ENCODE peak calls at places on chromosomes 11 and 22, in seven cellular contexts. V is psoas muscle; H is heart left ventricle; E is naive thymus-derived CD4-positive, alpha-beta T cell; W is heart right ventricle; Y is neuronal stem cell; N is lung. F is an unnamed sample. For H3K36me3, the result is how much of the 10 kb centered on the place peaks cover.

GRCh38 chr11:84146826-84147225 is 860.7 kb upstream of the CCDC90B start:
- DNase-seq in V (no peak), H (no peak), E (no peak), W (no peak), Y (no peak), N (no peak), F (no peak)

GRCh38 chr22:49647346-49648026 is 180.2 kb downstream of the BRD1 start:
- DNase-seq in V (no peak), H (no peak), E (no peak), W (no peak), Y (no peak), N (no peak), F (no peak)

GRCh38 chr11:86489442-86489841 is 114.8 kb downstream of the CCDC81 start:
- DNase-seq in V (no peak), H (no peak), E (no peak), W (no peak), Y (no peak), N (no peak), F (no peak)

GRCh38 chr11:77113382-77114088 is 10.9 kb downstream of the OMP start:
- DNase-seq in V (peak), H (peak), E (no peak), W (no peak), Y (peak), N (no peak), F (no peak)

GRCh38 chr11:28537822-28538221 is 429.6 kb downstream of the METTL15 start:
- DNase-seq in V (no peak), H (no peak), E (no peak), W (no peak), Y (no peak), N (no peak), F (no peak)

GRCh38 chr11:65499713-65500261 is 942 bp downstream of the MALAT1 start:
- DNase-seq in V (no peak), H (no peak), E (no peak), W (no peak), Y (no peak), N (no peak), F (no peak)

GRCh38 chr11:40029406-40029805 is 1430.0 kb downstream of the LRRC4C start:
- DNase-seq in V (no peak), H (no peak), E (no peak), W (no peak), Y (no peak), N (no peak), F (no peak)

GRCh38 chr11:111672949-111673348 is 70.7 kb downstream of the SIK2 start:
- DNase-seq in V (no peak), H (no peak), E (no peak), W (no peak), Y (no peak), N (no peak), F (no peak)

GRCh38 chr22:48886604-48887393 is 940.9 kb downstream of the BRD1 start:
- DNase-seq in V (no peak), H (no peak), E (no peak), W (no peak), Y (no peak), N (no peak), F (no peak)

GRCh38 chr11:130178992-130179391 is 19.4 kb downstream of the ST14 start:
- DNase-seq in V (no peak), H (no peak), E (no peak), W (no peak), Y (no peak), N (no peak), F (no peak)

GRCh38 chr22:23236026-23236425 is 55.7 kb downstream of the BCR start:
- DNase-seq in V (no peak), H (no peak), E (no peak), W (no peak), Y (no peak), N (no peak), F (no peak)

GRCh38 chr11:94199367-94200130 is 70.9 kb downstream of the PANX1 start:
- DNase-seq in V (no peak), H (no peak), E (no peak), W (no peak), Y (no peak), N (no peak), F (no peak)

GRCh38 chr11:36693139-36693845 is 95.3 kb upstream of the RAG2 start:
- DNase-seq in V (no peak), H (no peak), E (no peak), W (no peak), Y (no peak), N (no peak), F (no peak)

GRCh38 chr11:36365937-36366336 is 69.8 kb downstream of the PRR5L start:
- DNase-seq in V (no peak), H (no peak), E (no peak), W (no peak), Y (no peak), N (no peak), F (no peak)

GRCh38 chr11:5486421-5486820 is 2.1 kb upstream of the OR52D1 start:
- DNase-seq in V (no peak), H (no peak), E (no peak), W (no peak), Y (no peak), N (no peak), F (no peak)

GRCh38 chr22:50184541-50185383 is 951 bp upstream of the TRABD start:
- DNase-seq in V (no peak), H (peak), E (no peak), W (peak), Y (no peak), N (no peak), F (no peak)

GRCh38 chr11:13329670-13330401 is 52.2 kb downstream of the BMAL1 start:
- DNase-seq in V (no peak), H (no peak), E (no peak), W (no peak), Y (no peak), N (peak), F (no peak)

GRCh38 chr11:94673353-94673752 is 94.8 kb upstream of the AMOTL1 start:
- DNase-seq in V (no peak), H (no peak), E (no peak), W (no peak), Y (no peak), N (no peak), F (no peak)

GRCh38 chr22:39311592-39312400 is 7.6 kb downstream of the RPL3 start:
- DNase-seq in V (no peak), H (peak), E (no peak), W (no peak), Y (no peak), N (no peak), F (peak)

GRCh38 chr22:50705219-50705691 is 32.6 kb downstream of the SHANK3 start:
- DNase-seq in V (no peak), H (peak), E (no peak), W (peak), Y (peak), N (no peak), F (peak)

GRCh38 chr22:27635852-27636251 is 165.7 kb downstream of the MN1 start:
- DNase-seq in V (no peak), H (no peak), E (no peak), W (no peak), Y (no peak), N (no peak), F (no peak)

GRCh38 chr11:21142007-21142406 is 472.6 kb downstream of the NELL1 start:
- DNase-seq in V (no peak), H (no peak), E (no peak), W (no peak), Y (no peak), N (no peak), F (peak)

GRCh38 chr11:64233913-64234839 is at the start of gene VEGFB:
- DNase-seq in V (peak), H (peak), E (peak), W (peak), Y (no peak), N (peak), F (peak)

GRCh38 chr11:25794804-25795203 is 537.1 kb upstream of the ANO3 start:
- DNase-seq in V (no peak), H (no peak), E (no peak), W (no peak), Y (no peak), N (no peak), F (no peak)

GRCh38 chr11:34296412-34296811 is 61.4 kb downstream of the ABTB2 start:
- DNase-seq in V (no peak), H (no peak), E (no peak), W (no peak), Y (no peak), N (no peak), F (no peak)

GRCh38 chr11:110565344-110565684 is 135.6 kb downstream of the FDX1 start:
- DNase-seq in V (no peak), H (no peak), E (no peak), W (no peak), Y (no peak), N (no peak), F (no peak)

GRCh38 chr11:87324817-87325489 is 287.2 kb downstream of the TMEM135 start:
- DNase-seq in V (no peak), H (no peak), E (no peak), W (no peak), Y (no peak), N (no peak), F (no peak)

GRCh38 chr11:8247312-8247711 is 16.4 kb downstream of the LMO1 start:
- DNase-seq in V (no peak), H (no peak), E (no peak), W (no peak), Y (no peak), N (no peak), F (peak)

GRCh38 chr22:45717787-45718186 is 46.2 kb downstream of the ATXN10 start:
- DNase-seq in V (no peak), H (no peak), E (no peak), W (no peak), Y (no peak), N (no peak), F (no peak)

GRCh38 chr22:38973289-38974169 is 8.6 kb upstream of the APOBEC3B start:
- DNase-seq in V (no peak), H (no peak), E (no peak), W (no peak), Y (peak), N (peak), F (peak)

GRCh38 chr11:57658023-57658361 is 430 bp downstream of the CLP1 start:
- DNase-seq in V (no peak), H (no peak), E (no peak), W (no peak), Y (no peak), N (no peak), F (no peak)

GRCh38 chr11:96324912-96325311 is 18.1 kb downstream of the MAML2 start:
- DNase-seq in V (no peak), H (no peak), E (no peak), W (no peak), Y (no peak), N (no peak), F (no peak)

GRCh38 chr22:21602579-21602978 is 27.2 kb downstream of the YDJC start:
- DNase-seq in V (no peak), H (no peak), E (no peak), W (no peak), Y (no peak), N (no peak), F (no peak)

GRCh38 chr22:21594865-21595452 is 27.4 kb downstream of the UBE2L3 start:
- DNase-seq in V (no peak), H (no peak), E (no peak), W (peak), Y (no peak), N (no peak), F (no peak)

GRCh38 chr22:21603973-21604372 is 25.8 kb downstream of the YDJC start:
- DNase-seq in V (no peak), H (no peak), E (no peak), W (no peak), Y (no peak), N (no peak), F (peak)

GRCh38 chr22:21598302-21598701 is 30.8 kb downstream of the UBE2L3 start:
- DNase-seq in V (no peak), H (no peak), E (no peak), W (no peak), Y (no peak), N (no peak), F (no peak)

GRCh38 chr22:21599053-21599893 is 30.5 kb downstream of the YDJC start:
- DNase-seq in V (no peak), H (no peak), E (no peak), W (no peak), Y (no peak), N (no peak), F (no peak)
- H3K36me3 ChIP-seq in V (under half), H (under half), E (under half), W (under half), Y (half or more), N (under half), F (under half)

GRCh38 chr11:72000591-72000867 is 1.8 kb downstream of the IL18BP start:
- DNase-seq in V (no peak), H (no peak), E (no peak), W (no peak), Y (no peak), N (no peak), F (no peak)
- H3K36me3 ChIP-seq in V (half or more), H (under half), E (half or more), W (under half), Y (half or more), N (under half), F (under half)

DNA sequence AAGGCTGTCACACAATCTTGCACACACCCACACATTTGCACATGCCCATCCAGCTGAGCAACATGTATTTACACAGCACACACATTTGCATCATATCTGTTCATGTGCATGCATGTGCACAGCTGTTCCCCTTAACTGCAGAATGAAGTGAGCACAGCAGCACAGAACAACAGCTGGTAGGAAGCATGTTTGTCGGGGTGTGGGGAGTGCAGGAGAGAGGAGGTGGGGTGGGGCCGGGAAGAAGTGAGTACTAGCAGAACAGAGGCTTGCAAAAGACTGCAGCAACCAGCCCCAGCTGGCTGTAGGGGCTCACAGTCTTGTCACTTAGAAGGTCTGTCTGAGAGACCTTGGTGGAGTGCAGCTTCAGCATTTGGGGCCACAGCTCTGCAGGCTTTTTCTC is 296.4 kb downstream of the KIRREL3 start:
- DNase-seq in V (no peak), H (no peak), E (no peak), W (no peak), Y (no peak), N (no peak), F (no peak)
- H3K36me3 ChIP-seq in V (under half), H (under half), E (under half), W (under half), Y (under half), N (under half), F (under half)

GRCh38 chr11:47480762-47481161 is 31.8 kb upstream of the RAPSN start:
- DNase-seq in V (no peak), H (no peak), E (no peak), W (no peak), Y (no peak), N (no peak), F (no peak)
- H3K36me3 ChIP-seq in V (half or more), H (half or more), E (half or more), W (half or more), Y (half or more), N (under half), F (half or more)